ENCODE peak calls at places on chromosomes 4 and X, in nine cellular contexts. F is kidney epithelial cell, W is choroid plexus epithelial cell, I is HepG2, C is AG09309, R is astrocyte, U is kidney, P is fibroblast of lung, V is colonic mucosa. H is an unnamed sample.
A peak's percentile ranks its signal among the peaks of the same experiment; 100 is the strongest.

GRCh38 chr4:81632581-81633247 is 161.0 kb upstream of the RASGEF1B start:
- DNase-seq in I (no peak), C (no peak), V (no peak), P (no peak), F (peak; percentile 74), R (peak; percentile 11), W (no peak), U (no peak), H (peak; percentile 14)

GRCh38 chr4:95289028-95289634 is 259.6 kb downstream of the UNC5C start:
- DNase-seq in R (peak; percentile 64), I (no peak), P (peak; percentile 49), W (peak; percentile 78), C (no peak), U (no peak), F (no peak), V (no peak), H (peak; percentile 49)

GRCh38 chr4:185201983-185202962 is 1.5 kb downstream of the CFAP97 start:
- DNase-seq in W (peak; percentile 45), P (peak; percentile 28), U (no peak), C (no peak), F (no peak), R (peak; percentile 26), V (peak; percentile 39), I (peak; percentile 94), H (peak; percentile 77)

GRCh38 chrX:16517206-16517605 is 132.8 kb upstream of the S100G start:
- DNase-seq in W (peak; percentile 24), R (no peak), P (peak; percentile 0), V (no peak), U (no peak), F (no peak), I (no peak), C (no peak), H (no peak)

GRCh38 chrX:13360146-13360545 is 40.3 kb upstream of the ATXN3L start:
- DNase-seq in V (no peak), R (no peak), P (no peak), C (no peak), F (no peak), U (no peak), W (no peak), I (no peak), H (no peak)

GRCh38 chrX:46601283-46601682 is 27.7 kb downstream of the CHST7 start:
- DNase-seq in W (peak; percentile 76), F (no peak), C (no peak), U (no peak), V (no peak), I (no peak), R (peak; percentile 67), P (peak; percentile 84), H (peak; percentile 87)

GRCh38 chr4:45663495-45664148 is 460.2 kb downstream of the GABRG1 start:
- DNase-seq in C (no peak), F (no peak), U (no peak), W (no peak), V (no peak), I (no peak), R (no peak), P (peak; percentile 1), H (no peak)

GRCh38 chr4:101104264-101105052 is 242.9 kb downstream of the PPP3CA start:
- DNase-seq in F (no peak), I (no peak), P (peak; percentile 5), U (no peak), C (no peak), R (no peak), V (no peak), W (no peak), H (no peak)

GRCh38 chr4:78136109-78137081 is 79.3 kb downstream of the FRAS1 start:
- DNase-seq in C (no peak), W (no peak), I (peak; percentile 92), U (no peak), V (peak; percentile 28), F (no peak), R (no peak), P (no peak), H (no peak)

GRCh38 chrX:13868481-13869040 is 51.7 kb upstream of the GPM6B start:
- DNase-seq in C (no peak), P (peak; percentile 74), I (no peak), F (no peak), R (peak; percentile 36), W (peak; percentile 42), V (no peak), U (no peak), H (peak; percentile 70)

GRCh38 chr4:152620218-152620617 is 59.6 kb downstream of the TMEM154 start:
- DNase-seq in R (no peak), F (no peak), P (no peak), V (no peak), U (no peak), W (no peak), I (no peak), C (no peak), H (no peak)

GRCh38 chr4:149914521-149915115 is 99.0 kb upstream of the IQCM start:
- DNase-seq in R (peak; percentile 44), I (peak; percentile 32), C (peak; percentile 28), U (no peak), W (peak; percentile 83), P (peak; percentile 63), F (no peak), V (peak; percentile 76), H (peak; percentile 70)

GRCh38 chr4:146545102-146545501 is 23.4 kb upstream of the SLC10A7 start:
- DNase-seq in F (no peak), I (peak; percentile 27), W (peak; percentile 66), C (no peak), P (peak; percentile 27), U (no peak), V (no peak), R (no peak), H (peak; percentile 56)

GRCh38 chrX:1596676-1597344 is 5.4 kb downstream of the AKAP17A start:
- DNase-seq in R (no peak), V (no peak), I (no peak), F (no peak), P (no peak), W (no peak), C (no peak), U (no peak), H (no peak)

GRCh38 chr4:172698256-172698655 is 470.4 kb upstream of the GALNT7 start:
- DNase-seq in R (no peak), C (no peak), W (no peak), V (no peak), P (no peak), I (no peak), U (no peak), F (no peak), H (peak; percentile 8)

GRCh38 chr4:81137446-81137845 is 77.6 kb downstream of the PRKG2 start:
- DNase-seq in V (no peak), F (no peak), C (no peak), U (no peak), I (no peak), P (peak; percentile 31), R (peak; percentile 14), W (peak; percentile 61), H (peak; percentile 43)

GRCh38 chr4:25051534-25051933 is 20.8 kb upstream of the LGI2 start:
- DNase-seq in R (peak; percentile 39), V (no peak), P (no peak), W (no peak), U (no peak), F (no peak), C (no peak), I (no peak), H (no peak)

GRCh38 chr4:73034896-73035295 is 34.6 kb downstream of the COX18 start:
- DNase-seq in V (no peak), R (no peak), C (no peak), U (no peak), W (peak; percentile 32), I (no peak), P (no peak), F (no peak), H (no peak)

GRCh38 chr4:61545902-61546498 is 345.9 kb downstream of the ADGRL3 start:
- DNase-seq in C (no peak), F (no peak), U (no peak), I (no peak), P (peak; percentile 46), W (no peak), V (no peak), R (no peak), H (no peak)

GRCh38 chrX:73964607-73965006 is 339.4 kb upstream of the ZCCHC13 start:
- DNase-seq in C (no peak), W (no peak), I (no peak), F (peak; percentile 41), V (no peak), R (peak; percentile 27), U (no peak), P (no peak), H (no peak)

GRCh38 chr4:102610476-102610875 is 109.3 kb downstream of the NFKB1 start:
- DNase-seq in C (no peak), P (no peak), I (no peak), V (no peak), R (no peak), F (no peak), U (no peak), W (no peak), H (no peak)

GRCh38 chrX:153450114-153450948 is 4.5 kb upstream of the TREX2 start:
- DNase-seq in I (no peak), C (no peak), V (no peak), R (no peak), F (no peak), W (no peak), U (peak; percentile 72), P (no peak), H (no peak)
- H3K4me3 ChIP-seq in I (no peak overlapping the region), C (no peak overlapping the region), V (no peak overlapping the region), R (no peak overlapping the region), F (no peak overlapping the region), W (no peak overlapping the region), U (no peak overlapping the region), P (no peak overlapping the region), H (no peak overlapping the region)

GRCh38 chr4:4852591-4853362 is 6.7 kb upstream of the MSX1 start:
- DNase-seq in F (peak; percentile 29), R (peak; percentile 63), C (peak; percentile 46), P (peak; percentile 38), I (no peak), W (peak; percentile 70), V (no peak), U (peak; percentile 73), H (peak; percentile 68)
- TF ChIP-seq CTCF in F (no peak), R (peak; percentile 22), C (peak; percentile 62), P (peak; percentile 15), I (no peak), W (peak; percentile 52), V (no peak), U (no peak), H (peak; percentile 28)

GRCh38 chr4:824461-825062 is 1.4 kb downstream of the CPLX1 start:
- DNase-seq in I (no peak), P (no peak), W (no peak), C (no peak), V (no peak), U (peak; percentile 39), F (no peak), R (no peak), H (no peak)
- H3K4me3 ChIP-seq in I (no peak overlapping the region), P (no peak overlapping the region), W (no peak overlapping the region), C (no peak overlapping the region), V (no peak overlapping the region), U (no peak overlapping the region), F (no peak overlapping the region), R (no peak overlapping the region), H (no peak overlapping the region)

DNA sequence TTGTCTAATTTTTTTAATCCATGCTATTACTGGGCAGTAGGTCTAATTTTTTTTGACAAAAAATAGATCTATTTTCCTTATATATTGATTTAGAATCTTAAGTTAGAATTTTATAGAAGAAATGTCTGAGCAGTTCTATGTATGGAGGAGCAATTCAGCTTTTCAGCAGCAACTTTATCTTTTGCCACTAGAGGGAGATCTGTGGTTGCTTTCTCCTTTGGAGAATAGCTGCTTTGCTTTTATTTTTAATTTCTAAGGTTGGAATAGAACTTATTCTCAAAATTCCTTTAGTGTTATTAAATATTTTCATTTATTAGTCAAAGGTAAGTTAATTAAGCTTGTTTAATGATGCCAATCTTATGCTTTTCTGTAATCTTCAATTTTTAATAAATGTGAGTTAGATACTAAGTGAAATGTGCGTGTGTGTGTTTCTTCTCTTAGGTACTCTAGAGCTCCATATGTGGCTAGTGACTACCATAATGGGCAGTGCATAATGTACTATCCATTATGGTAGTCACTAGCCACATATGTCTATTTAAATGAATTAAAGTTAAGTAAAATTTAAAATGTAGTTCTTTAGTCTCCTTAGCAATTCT is 29.3 kb downstream of the FAM199X start:
- DNase-seq in R (no peak), C (peak; percentile 0), V (peak; percentile 18), P (peak; percentile 40), U (no peak), F (no peak), W (peak; percentile 52), I (peak; percentile 3), H (peak; percentile 43)
- TF ChIP-seq CTCF in R (peak; percentile 59), C (peak; percentile 77), V (peak; percentile 80), P (peak; percentile 72), U (peak; percentile 47), F (peak; percentile 86), W (peak; percentile 69), I (peak; percentile 40), H (peak; percentile 67)

H was measured in fibroblast of pulmonary artery.